ENCODE peak calls at places on chromosomes 11 and 22, in nine cellular contexts. One of them, this sample, is unnamed.

GRCh38 chr11:123454796-123455195 is 24.7 kb downstream of the GRAMD1B start:
- DNase-seq in tibial nerve: no peak
- DNase-seq in left ventricle myocardium inferior: no peak
- DNase-seq in D341Med: no peak
- DNase-seq in NCI-H1417: no peak
- DNase-seq in heart left ventricle: no peak
- DNase-seq in head of caudate nucleus: no peak
- DNase-seq in pulmonary artery endothelial cell: no peak
- DNase-seq in iPS-NIHi11: no peak
- DNase-seq in this sample: no peak

GRCh38 chr11:110176366-110177056 is 83.3 kb downstream of the ZC3H12C start:
- DNase-seq in heart left ventricle: no peak
- DNase-seq in iPS-NIHi11: no peak
- DNase-seq in pulmonary artery endothelial cell: no peak
- DNase-seq in D341Med: no peak
- DNase-seq in head of caudate nucleus: no peak
- DNase-seq in tibial nerve: no peak
- DNase-seq in NCI-H1417: no peak
- DNase-seq in left ventricle myocardium inferior: no peak
- DNase-seq in this sample: no peak

GRCh38 chr11:24234822-24235508 is 261.9 kb upstream of the LUZP2 start:
- DNase-seq in left ventricle myocardium inferior: no peak
- DNase-seq in D341Med: no peak
- DNase-seq in iPS-NIHi11: no peak
- DNase-seq in heart left ventricle: no peak
- DNase-seq in pulmonary artery endothelial cell: no peak
- DNase-seq in NCI-H1417: no peak
- DNase-seq in head of caudate nucleus: no peak
- DNase-seq in tibial nerve: no peak
- DNase-seq in this sample: no peak

GRCh38 chr22:46660604-46661201 is 40.5 kb downstream of the GRAMD4 start:
- DNase-seq in head of caudate nucleus: no peak
- DNase-seq in iPS-NIHi11: no peak
- DNase-seq in left ventricle myocardium inferior: no peak
- DNase-seq in D341Med: no peak
- DNase-seq in pulmonary artery endothelial cell: no peak
- DNase-seq in heart left ventricle: no peak
- DNase-seq in tibial nerve: no peak
- DNase-seq in NCI-H1417: peak
- DNase-seq in this sample: peak

GRCh38 chr11:78203184-78203583 is 14.5 kb downstream of the USP35 start:
- DNase-seq in heart left ventricle: no peak
- DNase-seq in left ventricle myocardium inferior: no peak
- DNase-seq in iPS-NIHi11: no peak
- DNase-seq in pulmonary artery endothelial cell: no peak
- DNase-seq in D341Med: no peak
- DNase-seq in head of caudate nucleus: no peak
- DNase-seq in NCI-H1417: no peak
- DNase-seq in tibial nerve: no peak
- DNase-seq in this sample: no peak

GRCh38 chr11:47271961-47272661 is 2.2 kb downstream of the MADD start:
- DNase-seq in heart left ventricle: no peak
- DNase-seq in NCI-H1417: peak
- DNase-seq in tibial nerve: no peak
- DNase-seq in left ventricle myocardium inferior: peak
- DNase-seq in iPS-NIHi11: no peak
- DNase-seq in D341Med: peak
- DNase-seq in pulmonary artery endothelial cell: no peak
- DNase-seq in head of caudate nucleus: peak
- DNase-seq in this sample: peak

GRCh38 chr11:46369458-46370152 is 11.9 kb upstream of the MDK start:
- DNase-seq in heart left ventricle: no peak
- DNase-seq in NCI-H1417: peak
- DNase-seq in head of caudate nucleus: no peak
- DNase-seq in D341Med: peak
- DNase-seq in tibial nerve: peak
- DNase-seq in pulmonary artery endothelial cell: peak
- DNase-seq in left ventricle myocardium inferior: no peak
- DNase-seq in iPS-NIHi11: peak
- DNase-seq in this sample: peak

GRCh38 chr11:115364892-115365291 is 139.3 kb downstream of the CADM1 start:
- DNase-seq in pulmonary artery endothelial cell: no peak
- DNase-seq in left ventricle myocardium inferior: no peak
- DNase-seq in head of caudate nucleus: no peak
- DNase-seq in NCI-H1417: no peak
- DNase-seq in iPS-NIHi11: no peak
- DNase-seq in D341Med: no peak
- DNase-seq in heart left ventricle: no peak
- DNase-seq in tibial nerve: no peak
- DNase-seq in this sample: no peak

GRCh38 chr22:42673898-42674390 is 24.8 kb upstream of the CYB5R3 start:
- DNase-seq in left ventricle myocardium inferior: no peak
- DNase-seq in iPS-NIHi11: peak
- DNase-seq in head of caudate nucleus: no peak
- DNase-seq in tibial nerve: no peak
- DNase-seq in NCI-H1417: peak
- DNase-seq in D341Med: no peak
- DNase-seq in heart left ventricle: no peak
- DNase-seq in pulmonary artery endothelial cell: no peak
- DNase-seq in this sample: peak

GRCh38 chr11:91081440-91082088 is 858.7 kb upstream of the CHORDC1 start:
- DNase-seq in D341Med: no peak
- DNase-seq in pulmonary artery endothelial cell: no peak
- DNase-seq in iPS-NIHi11: no peak
- DNase-seq in heart left ventricle: peak
- DNase-seq in tibial nerve: peak
- DNase-seq in left ventricle myocardium inferior: peak
- DNase-seq in NCI-H1417: peak
- DNase-seq in head of caudate nucleus: no peak
- DNase-seq in this sample: peak

GRCh38 chr11:121478226-121478894 is 25.6 kb upstream of the SORL1-AS1 start:
- DNase-seq in tibial nerve: no peak
- DNase-seq in pulmonary artery endothelial cell: no peak
- DNase-seq in head of caudate nucleus: no peak
- DNase-seq in left ventricle myocardium inferior: no peak
- DNase-seq in NCI-H1417: no peak
- DNase-seq in D341Med: no peak
- DNase-seq in heart left ventricle: no peak
- DNase-seq in iPS-NIHi11: no peak
- DNase-seq in this sample: no peak

GRCh38 chr11:108498046-108498815 is at the start of gene POGLUT3:
- DNase-seq in heart left ventricle: peak
- DNase-seq in pulmonary artery endothelial cell: no peak
- DNase-seq in iPS-NIHi11: peak
- DNase-seq in D341Med: peak
- DNase-seq in NCI-H1417: peak
- DNase-seq in head of caudate nucleus: peak
- DNase-seq in tibial nerve: peak
- DNase-seq in left ventricle myocardium inferior: peak
- DNase-seq in this sample: peak

GRCh38 chr11:134445601-134446325 is 33.7 kb upstream of the B3GAT1 start:
- DNase-seq in head of caudate nucleus: no peak
- DNase-seq in heart left ventricle: no peak
- DNase-seq in tibial nerve: no peak
- DNase-seq in NCI-H1417: no peak
- DNase-seq in pulmonary artery endothelial cell: no peak
- DNase-seq in D341Med: no peak
- DNase-seq in iPS-NIHi11: no peak
- DNase-seq in left ventricle myocardium inferior: no peak
- DNase-seq in this sample: no peak

GRCh38 chr11:121131656-121132055 is 30.6 kb downstream of the TECTA start:
- DNase-seq in iPS-NIHi11: no peak
- DNase-seq in tibial nerve: no peak
- DNase-seq in NCI-H1417: no peak
- DNase-seq in pulmonary artery endothelial cell: no peak
- DNase-seq in D341Med: no peak
- DNase-seq in left ventricle myocardium inferior: no peak
- DNase-seq in heart left ventricle: no peak
- DNase-seq in head of caudate nucleus: no peak
- DNase-seq in this sample: no peak

GRCh38 chr11:71502871-71503435 is 24.1 kb upstream of the KRTAP5-7 start:
- DNase-seq in NCI-H1417: no peak
- DNase-seq in D341Med: no peak
- DNase-seq in left ventricle myocardium inferior: no peak
- DNase-seq in iPS-NIHi11: no peak
- DNase-seq in head of caudate nucleus: no peak
- DNase-seq in pulmonary artery endothelial cell: no peak
- DNase-seq in heart left ventricle: no peak
- DNase-seq in tibial nerve: no peak
- DNase-seq in this sample: no peak

GRCh38 chr22:28047740-28048139 is 128.7 kb upstream of the PITPNB start:
- DNase-seq in heart left ventricle: no peak
- DNase-seq in pulmonary artery endothelial cell: no peak
- DNase-seq in tibial nerve: no peak
- DNase-seq in left ventricle myocardium inferior: no peak
- DNase-seq in NCI-H1417: no peak
- DNase-seq in head of caudate nucleus: no peak
- DNase-seq in D341Med: no peak
- DNase-seq in iPS-NIHi11: no peak
- DNase-seq in this sample: no peak

GRCh38 chr22:43230983-43231723 is 44.2 kb upstream of the TTLL12 start:
- DNase-seq in D341Med: peak
- DNase-seq in NCI-H1417: peak
- DNase-seq in iPS-NIHi11: peak
- DNase-seq in head of caudate nucleus: peak
- DNase-seq in pulmonary artery endothelial cell: no peak
- DNase-seq in left ventricle myocardium inferior: peak
- DNase-seq in heart left ventricle: peak
- DNase-seq in tibial nerve: peak
- DNase-seq in this sample: no peak

GRCh38 chr11:2376751-2377451 is at the start of gene CD81:
- DNase-seq in NCI-H1417: peak
- DNase-seq in left ventricle myocardium inferior: no peak
- DNase-seq in iPS-NIHi11: peak
- DNase-seq in pulmonary artery endothelial cell: no peak
- DNase-seq in D341Med: peak
- DNase-seq in heart left ventricle: peak
- DNase-seq in head of caudate nucleus: peak
- DNase-seq in tibial nerve: peak
- DNase-seq in this sample: no peak

GRCh38 chr22:44645083-44645482 is 56.9 kb upstream of the PRR5 start:
- DNase-seq in tibial nerve: no peak
- DNase-seq in head of caudate nucleus: no peak
- DNase-seq in heart left ventricle: no peak
- DNase-seq in left ventricle myocardium inferior: no peak
- DNase-seq in NCI-H1417: peak
- DNase-seq in D341Med: no peak
- DNase-seq in iPS-NIHi11: no peak
- DNase-seq in pulmonary artery endothelial cell: no peak
- DNase-seq in this sample: no peak

GRCh38 chr11:2314525-2315394 is 12.9 kb downstream of the TSPAN32 start:
- DNase-seq in pulmonary artery endothelial cell: no peak
- DNase-seq in heart left ventricle: peak
- DNase-seq in iPS-NIHi11: no peak
- DNase-seq in D341Med: no peak
- DNase-seq in NCI-H1417: peak
- DNase-seq in left ventricle myocardium inferior: peak
- DNase-seq in head of caudate nucleus: peak
- DNase-seq in tibial nerve: peak
- DNase-seq in this sample: peak

GRCh38 chr11:2930705-2931415 is 1.6 kb upstream of the PHLDA2 start:
- DNase-seq in tibial nerve: no peak
- DNase-seq in NCI-H1417: peak
- DNase-seq in heart left ventricle: peak
- DNase-seq in left ventricle myocardium inferior: peak
- DNase-seq in iPS-NIHi11: peak
- DNase-seq in pulmonary artery endothelial cell: no peak
- DNase-seq in D341Med: peak
- DNase-seq in head of caudate nucleus: no peak
- DNase-seq in this sample: no peak

GRCh38 chr22:37803636-37804371 is 3.9 kb upstream of the GCAT start:
- DNase-seq in D341Med: no peak
- DNase-seq in NCI-H1417: no peak
- DNase-seq in head of caudate nucleus: peak
- DNase-seq in tibial nerve: no peak
- DNase-seq in left ventricle myocardium inferior: no peak
- DNase-seq in pulmonary artery endothelial cell: no peak
- DNase-seq in iPS-NIHi11: no peak
- DNase-seq in heart left ventricle: no peak
- DNase-seq in this sample: no peak